ENCODE peak calls at places on chromosomes 7 and 10, in eight cellular contexts. N, A, B, U, Z, H, W and Y are unnamed samples.
A peak's percentile ranks its signal among the peaks of the same experiment; 100 is the strongest.

GRCh38 chr7:155214328-155214986 is 83.2 kb upstream of the INSIG1 start:
- DNase-seq in N (peak; percentile 23), A (no peak), B (no peak), U (no peak), Z (no peak), H (no peak), W (no peak), Y (peak; percentile 70)

GRCh38 chr7:93921607-93922446 is at the start of gene GNG11:
- DNase-seq in N (peak; percentile 88), A (no peak), B (peak; percentile 3), U (peak; percentile 52), Z (peak; percentile 5), H (peak; percentile 85), W (peak; percentile 84), Y (peak; percentile 66)

GRCh38 chr7:11951909-11952308 is 119.9 kb upstream of the THSD7A start:
- DNase-seq in N (no peak), A (no peak), B (no peak), U (no peak), Z (no peak), H (no peak), W (no peak), Y (no peak)

GRCh38 chr10:9608592-9608991 is 1409.1 kb upstream of the CELF2 start:
- DNase-seq in N (no peak), A (no peak), B (no peak), U (no peak), Z (no peak), H (no peak), W (no peak), Y (no peak)

GRCh38 chr10:8410506-8410905 is 356.0 kb downstream of the GATA3 start:
- DNase-seq in N (no peak), A (no peak), B (no peak), U (no peak), Z (no peak), H (no peak), W (no peak), Y (no peak)

GRCh38 chr7:99372275-99373085 is 2.0 kb upstream of the ARPC1B start:
- DNase-seq in N (peak; percentile 43), A (peak; percentile 97), B (peak; percentile 79), U (no peak), Z (no peak), H (no peak), W (no peak), Y (peak; percentile 35)

GRCh38 chr7:22116451-22117027 is 170.8 kb upstream of the CDCA7L start:
- DNase-seq in N (no peak), A (no peak), B (no peak), U (no peak), Z (no peak), H (no peak), W (peak; percentile 35), Y (no peak)

GRCh38 chr7:129423700-129424410 is 10.4 kb upstream of the STRIP2 start:
- DNase-seq in N (no peak), A (peak; percentile 12), B (no peak), U (no peak), Z (no peak), H (no peak), W (no peak), Y (no peak)

GRCh38 chr7:132979524-132979923 is 102.4 kb downstream of the CHCHD3 start:
- DNase-seq in N (no peak), A (no peak), B (no peak), U (no peak), Z (no peak), H (no peak), W (no peak), Y (no peak)

GRCh38 chr10:124997246-124997790 is 55.4 kb downstream of the ZRANB1 start:
- DNase-seq in N (no peak), A (no peak), B (no peak), U (no peak), Z (no peak), H (peak; percentile 38), W (peak; percentile 45), Y (peak; percentile 43)

GRCh38 chr10:60101821-60102220 is 195.5 kb upstream of the CCDC6 start:
- DNase-seq in N (no peak), A (no peak), B (no peak), U (no peak), Z (no peak), H (no peak), W (peak; percentile 47), Y (no peak)

GRCh38 chr10:49103761-49104160 is 11.6 kb downstream of the VSTM4 start:
- DNase-seq in N (no peak), A (no peak), B (no peak), U (no peak), Z (no peak), H (no peak), W (no peak), Y (no peak)

GRCh38 chr10:97762816-97763215 is 9.0 kb downstream of the SFRP5 start:
- DNase-seq in N (no peak), A (peak; percentile 81), B (no peak), U (peak; percentile 44), Z (no peak), H (no peak), W (peak; percentile 85), Y (peak; percentile 95)

GRCh38 chr7:11730725-11731124 is 101.3 kb downstream of the THSD7A start:
- DNase-seq in N (no peak), A (no peak), B (no peak), U (no peak), Z (no peak), H (no peak), W (no peak), Y (no peak)

GRCh38 chr7:90686146-90686545 is 90.0 kb downstream of the CDK14 start:
- DNase-seq in N (no peak), A (no peak), B (no peak), U (no peak), Z (no peak), H (no peak), W (no peak), Y (no peak)

GRCh38 chr7:128353610-128354009 is 7.9 kb downstream of the PRRT4 start:
- DNase-seq in N (no peak), A (no peak), B (no peak), U (no peak), Z (no peak), H (no peak), W (no peak), Y (no peak)

DNA sequence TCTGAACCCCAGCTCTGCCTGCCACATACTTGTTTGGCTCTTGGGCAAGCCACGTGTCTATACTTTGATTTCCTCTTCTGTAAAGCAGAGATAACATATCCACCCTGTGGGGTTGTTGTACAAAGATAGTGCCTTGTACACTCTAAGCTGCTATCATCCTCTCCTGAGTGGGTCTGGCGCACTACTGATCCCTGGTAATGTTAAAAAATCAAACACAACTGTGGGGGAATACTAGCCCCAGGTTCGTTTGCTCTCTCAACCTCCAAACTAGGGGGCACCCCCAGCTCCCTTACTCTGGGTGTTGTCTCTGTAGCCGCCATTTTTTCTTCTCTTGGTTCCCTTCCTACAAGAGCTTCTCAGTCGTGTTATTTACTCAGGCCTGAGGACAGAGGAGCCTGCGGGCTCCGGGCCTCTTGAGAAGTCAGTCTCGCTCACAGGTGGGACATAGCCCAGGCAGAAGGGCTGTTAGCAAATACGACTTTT is 1.0 kb downstream of the POLM start:
- DNase-seq in N (peak; percentile 25), A (no peak), B (peak; percentile 60), U (no peak), Z (no peak), H (no peak), W (no peak), Y (no peak)
- H3K4me3 ChIP-seq in N (peak overlapping the region; percentile 69), A (peak overlapping the region; percentile 71), B (peak overlapping the region; percentile 72), U (peak overlapping the region; percentile 92), Z (no peak overlapping the region), H (peak overlapping the region; percentile 71), W (peak overlapping the region; percentile 91), Y (no peak overlapping the region)

GRCh38 chr10:99232357-99232999 is 3.2 kb downstream of the HPSE2 start:
- DNase-seq in N (no peak), A (no peak), B (no peak), U (no peak), Z (no peak), H (no peak), W (peak; percentile 84), Y (peak; percentile 77)

GRCh38 chr10:99234067-99234738 is 1.4 kb downstream of the HPSE2 start:
- DNase-seq in N (peak; percentile 35), A (no peak), B (no peak), U (peak; percentile 24), Z (no peak), H (no peak), W (peak; percentile 84), Y (peak; percentile 70)

GRCh38 chr10:99234739-99235468 is 748 bp downstream of the HPSE2 start:
- DNase-seq in N (no peak), A (no peak), B (no peak), U (no peak), Z (no peak), H (no peak), W (peak; percentile 44), Y (no peak)

GRCh38 chr10:99233000-99233679 is 2.5 kb downstream of the HPSE2 start:
- DNase-seq in N (no peak), A (no peak), B (no peak), U (no peak), Z (no peak), H (no peak), W (no peak), Y (peak; percentile 56)

DNA sequence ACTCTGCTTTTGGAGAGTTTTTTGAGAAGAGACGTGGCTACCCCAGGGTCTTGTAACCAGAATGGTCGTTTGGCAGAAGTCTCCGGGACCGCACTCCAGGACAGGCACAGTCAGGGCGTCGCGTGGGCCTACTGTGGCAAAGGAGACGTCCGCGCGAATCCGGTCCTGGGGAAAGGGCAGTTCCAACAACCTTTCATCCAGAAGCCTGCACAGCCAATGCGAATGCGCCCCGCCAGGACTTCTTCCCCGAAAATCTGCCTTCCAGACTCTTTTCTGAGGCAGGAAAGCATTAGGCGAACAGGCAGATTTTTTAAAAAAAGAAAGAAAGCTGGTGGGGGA is 2.0 kb downstream of the HPSE2 start:
- DNase-seq in N (no peak), A (no peak), B (no peak), U (no peak), Z (no peak), H (no peak), W (no peak), Y (no peak)
- H3K27me3 ChIP-seq in N (peaks cover 99% of the 10 kb centered on the region), A (peaks cover 8% of the 10 kb centered on the region), B (peaks cover 38% of the 10 kb centered on the region), U (no peaks in the 10 kb centered on the region), Z (peaks cover 58% of the 10 kb centered on the region), H (peaks cover 58% of the 10 kb centered on the region), W (peaks cover 100% of the 10 kb centered on the region), Y (peaks cover 92% of the 10 kb centered on the region)

GRCh38 chr10:127524229-127524628 is 24.9 kb upstream of the NPS start:
- DNase-seq in N (no peak), A (no peak), B (no peak), U (no peak), Z (peak; percentile 18), H (no peak), W (peak; percentile 60), Y (peak; percentile 66)
- H3K4me3 ChIP-seq in N (no peak overlapping the region), A (no peak overlapping the region), B (no peak overlapping the region), U (no peak overlapping the region), Z (no peak overlapping the region), H (no peak overlapping the region), W (no peak overlapping the region), Y (no peak overlapping the region)

DNA sequence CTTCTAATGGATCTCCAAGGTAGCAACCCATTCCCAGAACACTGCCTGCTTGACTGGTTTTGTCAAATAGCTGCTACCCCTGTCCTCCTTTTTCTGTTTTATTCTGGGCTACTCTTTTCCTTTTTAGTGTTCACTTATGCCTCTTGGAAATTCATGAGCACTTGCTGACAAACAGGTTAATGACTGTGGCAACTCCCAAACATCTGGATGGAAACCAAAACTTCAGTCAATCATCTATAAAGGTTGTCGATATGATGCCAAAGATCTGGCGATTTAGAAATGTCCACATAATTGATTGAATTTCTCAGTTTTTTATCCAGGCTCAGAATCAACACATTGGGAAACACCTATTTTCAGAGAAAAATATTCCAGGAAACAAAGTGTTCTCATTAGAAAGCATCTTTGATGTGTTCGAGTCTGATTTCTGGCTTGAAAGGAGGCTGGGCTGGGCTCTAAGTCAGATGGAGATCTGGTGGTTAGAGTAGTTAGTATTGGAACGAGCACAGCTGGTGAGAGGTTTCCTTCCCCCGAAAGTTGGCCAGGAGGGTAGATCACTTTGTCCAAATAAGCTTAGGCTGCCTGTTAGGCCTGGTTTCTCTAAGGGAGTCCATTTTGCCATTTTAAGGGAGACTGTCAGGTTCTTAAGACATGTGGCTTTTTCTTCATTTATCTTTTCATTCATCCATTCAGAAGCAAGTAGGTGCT is 17.8 kb downstream of the PAX2 start:
- DNase-seq in N (no peak), A (no peak), B (no peak), U (no peak), Z (no peak), H (no peak), W (no peak), Y (no peak)
- H3K27me3 ChIP-seq in N (peaks cover 85% of the 10 kb centered on the region), A (peaks cover 5% of the 10 kb centered on the region), B (no peaks in the 10 kb centered on the region), U (no peaks in the 10 kb centered on the region), Z (peaks cover 4% of the 10 kb centered on the region), H (peaks cover 84% of the 10 kb centered on the region), W (peaks cover 78% of the 10 kb centered on the region), Y (peaks cover 2% of the 10 kb centered on the region)